ENCODE peak calls at places on chromosome 6, in seven cellular contexts. O is T-cell, G is HFF-Myc, U is adrenal gland, M is GM19239, A is hypothalamus, X is astrocyte. P is an unnamed sample.
A peak's percentile ranks its signal among the peaks of the same experiment; 100 is the strongest.

GRCh38 chr6:4856779-4857178 is 80.6 kb downstream of the CDYL start:
- DNase-seq in U (no peak), A (no peak), O (no peak), X (no peak), M (no peak), G (no peak), P (no peak)

GRCh38 chr6:156779206-156780116 is 2.3 kb downstream of the ARID1B start:
- DNase-seq in X (no peak), O (peak; percentile 28), G (no peak), A (no peak), M (peak; percentile 36), U (peak; percentile 52), P (peak; percentile 64)

GRCh38 chr6:170066679-170067078 is 224.2 kb downstream of the DLL1 start:
- DNase-seq in U (no peak), A (no peak), O (no peak), M (no peak), X (no peak), G (no peak), P (no peak)

GRCh38 chr6:130593200-130593599 is 227.4 kb downstream of the TMEM200A start:
- DNase-seq in G (no peak), O (no peak), M (no peak), U (no peak), X (no peak), A (no peak), P (no peak)

GRCh38 chr6:121723623-121724022 is 288.2 kb downstream of the GJA1 start:
- DNase-seq in A (no peak), O (no peak), M (no peak), X (no peak), G (no peak), U (no peak), P (no peak)

GRCh38 chr6:71289802-71290175 is 1.2 kb downstream of the OGFRL1 start:
- DNase-seq in U (no peak), X (no peak), O (no peak), G (no peak), A (no peak), M (no peak), P (no peak)

GRCh38 chr6:147974376-147974775 is 368.3 kb upstream of the SASH1 start:
- DNase-seq in G (peak; percentile 22), X (peak; percentile 76), M (no peak), A (no peak), U (no peak), O (no peak), P (no peak)

GRCh38 chr6:164291224-164291623 is 876.7 kb downstream of the QKI start:
- DNase-seq in U (no peak), O (no peak), A (no peak), G (no peak), X (no peak), M (no peak), P (no peak)

GRCh38 chr6:152240983-152241766 is 396.0 kb downstream of the SYNE1 start:
- DNase-seq in A (no peak), O (no peak), X (no peak), M (no peak), U (no peak), G (no peak), P (no peak)

GRCh38 chr6:109799664-109800063 is 108.6 kb downstream of the FIG4 start:
- DNase-seq in U (no peak), X (no peak), G (no peak), O (no peak), M (no peak), A (no peak), P (no peak)

GRCh38 chr6:144063246-144063743 is 32.1 kb downstream of the SF3B5 start:
- DNase-seq in U (peak; percentile 15), G (no peak), O (no peak), M (no peak), X (no peak), A (no peak), P (no peak)

GRCh38 chr6:131015630-131016263 is 47.3 kb downstream of the EPB41L2 start:
- DNase-seq in X (peak; percentile 75), O (no peak), M (no peak), A (no peak), G (peak; percentile 37), U (no peak), P (peak; percentile 32)

GRCh38 chr6:160174681-160175080 is 53.1 kb downstream of the SLC22A1 start:
- DNase-seq in M (no peak), U (no peak), X (no peak), G (no peak), O (no peak), A (no peak), P (no peak)

GRCh38 chr6:16318538-16318937 is 80.2 kb downstream of the GMPR start:
- DNase-seq in A (no peak), O (no peak), G (no peak), U (peak; percentile 53), X (peak; percentile 94), M (no peak), P (peak; percentile 61)